ENCODE peak calls at places on chromosomes 16 and 17, in six cellular contexts. I, U, K, Z, G and F are unnamed samples.

GRCh38 chr17:78113804-78114785 is 14.5 kb downstream of the TMC6 start:
- DNase-seq in G (no peak), U (no peak), I (no peak), Z (peak; percentile 66), K (no peak), F (no peak)

GRCh38 chr16:8929086-8929748 is 34.5 kb downstream of the USP7 start:
- DNase-seq in G (no peak), Z (no peak), I (no peak), K (no peak), U (no peak), F (no peak)

GRCh38 chr17:39461911-39462641 is 790 bp downstream of the CDK12 start:
- DNase-seq in Z (peak; percentile 77), G (no peak), K (no peak), I (no peak), U (peak; percentile 28), F (no peak)

GRCh38 chr17:29549169-29549935 is 17.5 kb downstream of the ABHD15 start:
- DNase-seq in Z (peak; percentile 58), K (no peak), G (no peak), U (no peak), I (no peak), F (no peak)

GRCh38 chr16:17083628-17084027 is 387.1 kb downstream of the XYLT1 start:
- DNase-seq in Z (no peak), I (no peak), G (no peak), U (no peak), K (no peak), F (no peak)

GRCh38 chr17:26809033-26809432 is 484.9 kb upstream of the WSB1 start:
- DNase-seq in K (no peak), Z (no peak), U (no peak), G (no peak), I (no peak), F (no peak)

GRCh38 chr16:2996298-2996697 is 16.1 kb upstream of the PKMYT1 start:
- DNase-seq in K (no peak), U (no peak), G (no peak), Z (no peak), I (no peak), F (no peak)

GRCh38 chr17:51427259-51428255 is 167.2 kb downstream of the UTP18 start:
- DNase-seq in I (no peak), U (no peak), K (no peak), Z (peak; percentile 54), G (no peak), F (no peak)

GRCh38 chr17:43583332-43583731 is 37.2 kb upstream of the ETV4 start:
- DNase-seq in G (no peak), I (no peak), U (no peak), Z (no peak), K (no peak), F (no peak)

GRCh38 chr16:70157105-70157476 is 16.5 kb upstream of the CLEC18C start:
- DNase-seq in G (no peak), I (no peak), Z (peak; percentile 8), K (no peak), U (no peak), F (no peak)

GRCh38 chr17:56624315-56624714 is 30.8 kb downstream of the NOG start:
- DNase-seq in Z (no peak), G (no peak), I (no peak), U (no peak), K (no peak), F (no peak)

GRCh38 chr17:21058098-21058893 is 15.5 kb upstream of the USP22 start:
- DNase-seq in G (no peak), Z (no peak), I (no peak), U (no peak), K (no peak), F (no peak)

GRCh38 chr16:57387598-57388354 is 15.5 kb downstream of the CX3CL1 start:
- DNase-seq in U (no peak), I (no peak), K (no peak), G (no peak), Z (peak; percentile 49), F (no peak)

GRCh38 chr16:4184038-4184702 is 57.7 kb downstream of the SRL start:
- DNase-seq in G (peak; percentile 35), U (no peak), Z (no peak), I (no peak), K (peak; percentile 49), F (no peak)

GRCh38 chr16:57533618-57534336 is 2.6 kb downstream of the CCDC102A start:
- DNase-seq in U (peak; percentile 34), K (peak; percentile 72), Z (no peak), I (peak; percentile 22), G (no peak), F (peak; percentile 57)

GRCh38 chr16:6611535-6611934 is 721.1 kb upstream of the RBFOX1 start:
- DNase-seq in K (no peak), G (no peak), U (no peak), Z (no peak), I (no peak), F (no peak)

GRCh38 chr16:50372611-50373344 is 4.0 kb upstream of the BRD7 start:
- DNase-seq in I (no peak), G (peak; percentile 29), Z (no peak), U (no peak), K (no peak), F (no peak)

GRCh38 chr17:39676198-39676819 is 8.1 kb downstream of the PNMT start:
- DNase-seq in G (no peak), Z (peak; percentile 66), I (no peak), K (no peak), U (peak; percentile 84), F (no peak)

GRCh38 chr16:58119509-58119845 is 9.7 kb downstream of the CFAP20 start:
- DNase-seq in G (no peak), Z (no peak), U (no peak), K (no peak), I (no peak), F (no peak)

GRCh38 chr17:33521784-33522183 is 228.7 kb upstream of the ASIC2 start:
- DNase-seq in K (no peak), Z (no peak), I (no peak), U (no peak), G (peak; percentile 67), F (no peak)

GRCh38 chr16:79386299-79386698 is 214.2 kb downstream of the MAF start:
- DNase-seq in U (no peak), I (no peak), G (no peak), Z (no peak), K (no peak), F (no peak)

GRCh38 chr16:24163935-24164334 is 92.2 kb upstream of the CACNG3 start:
- DNase-seq in K (no peak), U (no peak), G (no peak), I (no peak), Z (no peak), F (no peak)

GRCh38 chr16:83336630-83337029 is 471.1 kb upstream of the HSBP1 start:
- DNase-seq in K (no peak), I (no peak), U (no peak), Z (no peak), G (no peak), F (no peak)

GRCh38 chr16:30033270-30033669 is 2.2 kb upstream of the TLCD3B start:
- DNase-seq in G (no peak), K (no peak), U (no peak), Z (no peak), I (no peak), F (no peak)

GRCh38 chr17:3956983-3957382 is 7.3 kb downstream of the ATP2A3 start:
- DNase-seq in G (no peak), Z (no peak), K (no peak), U (no peak), I (no peak), F (no peak)

GRCh38 chr16:17989255-17989654 is 347.3 kb downstream of the NPIPA8 start:
- DNase-seq in U (no peak), G (no peak), I (no peak), K (no peak), Z (no peak), F (no peak)

GRCh38 chr17:19348806-19349205 is 13.7 kb downstream of the B9D1 start:
- DNase-seq in I (no peak), U (no peak), G (no peak), K (no peak), Z (no peak), F (no peak)

GRCh38 chr16:24538756-24539294 is 541 bp upstream of the RBBP6 start:
- DNase-seq in I (no peak), K (no peak), Z (no peak), U (peak; percentile 67), G (no peak), F (no peak)

GRCh38 chr16:56506941-56507340 is 12.9 kb downstream of the BBS2 start:
- DNase-seq in K (no peak), I (no peak), G (no peak), U (no peak), Z (no peak), F (no peak)

GRCh38 chr17:67942810-67943209 is 53.5 kb downstream of the C17orf58 start:
- DNase-seq in U (no peak), Z (no peak), I (no peak), K (no peak), G (no peak), F (no peak)

GRCh38 chr17:74245818-74246204 is 28.2 kb upstream of the DNAI2 start:
- DNase-seq in G (no peak), K (no peak), U (no peak), I (no peak), Z (no peak), F (no peak)

GRCh38 chr16:30680326-30680725 is 18.6 kb upstream of the SRCAP start:
- DNase-seq in K (no peak), I (no peak), U (no peak), Z (no peak), G (no peak), F (no peak)

GRCh38 chr16:11949527-11949926 is 7.7 kb upstream of the NPIPB2 start:
- DNase-seq in U (no peak), K (no peak), G (no peak), Z (peak; percentile 77), I (no peak), F (no peak)
- TF ChIP-seq CTCF in U (peak; percentile 33), K (no peak), G (peak; percentile 57), Z (peak; percentile 66), I (no peak), F (peak; percentile 62)

DNA sequence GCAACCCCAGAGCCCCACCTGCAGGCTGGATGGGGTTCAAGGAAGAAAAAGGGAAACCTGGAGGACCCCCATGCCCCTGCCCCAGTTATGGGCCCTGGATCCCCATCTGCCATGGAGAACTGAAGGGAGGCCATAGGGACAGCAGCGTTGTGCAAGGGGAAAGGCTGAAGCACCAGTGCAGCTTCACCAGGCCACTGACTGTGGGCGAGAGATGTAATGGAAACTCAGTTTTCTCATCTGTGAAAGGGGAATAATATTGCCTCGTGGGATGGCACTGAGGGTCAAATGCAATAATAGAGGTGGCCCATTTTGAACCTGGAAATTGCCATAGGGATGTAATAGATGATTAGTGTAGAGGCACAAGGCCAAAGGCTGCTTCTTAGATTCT is 9.9 kb upstream of the TSPOAP1 start:
- DNase-seq in K (no peak), U (no peak), I (no peak), G (no peak), Z (no peak), F (no peak)
- TF ChIP-seq CTCF in K (no peak), U (no peak), I (no peak), G (no peak), Z (no peak), F (no peak)

GRCh38 chr17:72661093-72661944 is 431.2 kb downstream of the SLC39A11 start:
- DNase-seq in U (no peak), K (no peak), Z (no peak), I (no peak), G (no peak), F (no peak)
- TF ChIP-seq CTCF in U (no peak), K (no peak), Z (no peak), I (no peak), G (no peak), F (peak; percentile 68)

GRCh38 chr17:62067165-62068145 is 2.4 kb upstream of the MED13 start:
- DNase-seq in I (no peak), K (no peak), G (no peak), U (no peak), Z (no peak), F (no peak)
- TF ChIP-seq CTCF in I (no peak), K (no peak), G (no peak), U (no peak), Z (no peak), F (no peak)

GRCh38 chr17:28407130-28407973 is 1.3 kb upstream of the SLC46A1 start:
- DNase-seq in Z (no peak), U (no peak), G (no peak), I (no peak), K (no peak), F (no peak)
- TF ChIP-seq CTCF in Z (no peak), U (no peak), G (no peak), I (no peak), K (no peak), F (peak; percentile 13)